ENCODE peak calls at places on chromosomes 3 and 15, in ten cellular contexts. V is AG09309, C is kidney epithelial cell, L is WTC11, F is A549, R is K562, P is GM12864, T is mucosa of descending colon, S is mammary epithelial cell, D is kidney. K is an unnamed sample.

GRCh38 chr3:183114779-183115178 is 15.5 kb upstream of the MCCC1 start:
- DNase-seq in V (no peak), C (no peak), L (peak; percentile 50), F (no peak), R (no peak), P (no peak), T (no peak), S (no peak), D (no peak), K (no peak)

GRCh38 chr3:65751123-65751700 is 287.5 kb downstream of the MAGI1 start:
- DNase-seq in V (no peak), C (no peak), L (peak; percentile 77), F (peak; percentile 16), R (peak; percentile 46), P (no peak), T (peak; percentile 39), S (peak; percentile 11), D (no peak), K (peak; percentile 80)

GRCh38 chr3:99895106-99895705 is 77.5 kb downstream of the CMSS1 start:
- DNase-seq in V (no peak), C (no peak), L (no peak), F (no peak), R (no peak), P (no peak), T (no peak), S (no peak), D (no peak), K (no peak)

GRCh38 chr3:161316006-161316689 is 55.2 kb downstream of the SPTSSB start:
- DNase-seq in V (no peak), C (peak; percentile 45), L (no peak), F (peak; percentile 13), R (no peak), P (no peak), T (no peak), S (peak; percentile 59), D (no peak), K (no peak)

GRCh38 chr15:32659340-32659831 is 17.9 kb downstream of the SCG5 start:
- DNase-seq in V (peak; percentile 65), C (peak; percentile 65), L (no peak), F (peak; percentile 63), R (no peak), P (no peak), T (no peak), S (peak; percentile 88), D (no peak), K (no peak)

GRCh38 chr15:88621789-88622604 is 857 bp downstream of the AEN start:
- DNase-seq in V (no peak), C (no peak), L (no peak), F (peak; percentile 45), R (no peak), P (no peak), T (no peak), S (peak; percentile 61), D (no peak), K (no peak)

GRCh38 chr3:32140943-32141342 is 34.5 kb downstream of the GPD1L start:
- DNase-seq in V (no peak), C (no peak), L (no peak), F (no peak), R (peak; percentile 36), P (no peak), T (no peak), S (no peak), D (no peak), K (no peak)

GRCh38 chr3:39260957-39261356 is 18.9 kb downstream of the CX3CR1 start:
- DNase-seq in V (peak; percentile 88), C (peak; percentile 39), L (no peak), F (peak; percentile 89), R (peak; percentile 67), P (peak; percentile 30), T (peak; percentile 46), S (peak; percentile 89), D (peak; percentile 83), K (peak; percentile 31)

GRCh38 chr3:56800373-56801150 is 1.2 kb downstream of the ARHGEF3 start:
- DNase-seq in V (no peak), C (no peak), L (no peak), F (no peak), R (no peak), P (peak; percentile 51), T (peak; percentile 42), S (peak; percentile 80), D (peak; percentile 72), K (no peak)

GRCh38 chr15:35738370-35738769 is 192.4 kb upstream of the DPH6 start:
- DNase-seq in V (no peak), C (peak; percentile 28), L (no peak), F (no peak), R (no peak), P (no peak), T (no peak), S (peak; percentile 65), D (no peak), K (no peak)

GRCh38 chr15:86837631-86838030 is 758.0 kb downstream of the AGBL1 start:
- DNase-seq in V (no peak), C (no peak), L (no peak), F (no peak), R (no peak), P (no peak), T (no peak), S (no peak), D (no peak), K (no peak)

GRCh38 chr15:37973856-37974255 is 39.4 kb downstream of the TMCO5A start:
- DNase-seq in V (no peak), C (no peak), L (no peak), F (no peak), R (no peak), P (no peak), T (no peak), S (peak; percentile 17), D (no peak), K (no peak)

GRCh38 chr3:42179110-42179725 is 86.8 kb downstream of the CCK start:
- DNase-seq in V (peak; percentile 61), C (peak; percentile 85), L (peak; percentile 29), F (peak; percentile 71), R (peak; percentile 69), P (no peak), T (peak; percentile 61), S (peak; percentile 97), D (no peak), K (no peak)

GRCh38 chr3:192861972-192862371 is 55.7 kb downstream of the MB21D2 start:
- DNase-seq in V (no peak), C (no peak), L (no peak), F (no peak), R (no peak), P (peak; percentile 65), T (no peak), S (no peak), D (no peak), K (no peak)

GRCh38 chr3:192858849-192859585 is 58.6 kb downstream of the MB21D2 start:
- DNase-seq in V (no peak), C (no peak), L (no peak), F (no peak), R (no peak), P (no peak), T (no peak), S (no peak), D (no peak), K (no peak)

GRCh38 chr3:192860464-192860863 is 57.2 kb downstream of the MB21D2 start:
- DNase-seq in V (no peak), C (no peak), L (no peak), F (no peak), R (no peak), P (no peak), T (no peak), S (no peak), D (no peak), K (no peak)

GRCh38 chr3:192855434-192855833 is 62.2 kb downstream of the MB21D2 start:
- DNase-seq in V (no peak), C (no peak), L (no peak), F (no peak), R (no peak), P (no peak), T (no peak), S (no peak), D (no peak), K (no peak)

GRCh38 chr3:192857148-192857735 is 60.4 kb downstream of the MB21D2 start:
- DNase-seq in V (peak; percentile 45), C (no peak), L (no peak), F (no peak), R (no peak), P (no peak), T (no peak), S (no peak), D (no peak), K (no peak)
- TF ChIP-seq CTCF in V (no peak), C (no peak), L (no peak), F (no peak), R (no peak), P (no peak), T (no peak), S (no peak), D (no peak), K (no peak)

DNA sequence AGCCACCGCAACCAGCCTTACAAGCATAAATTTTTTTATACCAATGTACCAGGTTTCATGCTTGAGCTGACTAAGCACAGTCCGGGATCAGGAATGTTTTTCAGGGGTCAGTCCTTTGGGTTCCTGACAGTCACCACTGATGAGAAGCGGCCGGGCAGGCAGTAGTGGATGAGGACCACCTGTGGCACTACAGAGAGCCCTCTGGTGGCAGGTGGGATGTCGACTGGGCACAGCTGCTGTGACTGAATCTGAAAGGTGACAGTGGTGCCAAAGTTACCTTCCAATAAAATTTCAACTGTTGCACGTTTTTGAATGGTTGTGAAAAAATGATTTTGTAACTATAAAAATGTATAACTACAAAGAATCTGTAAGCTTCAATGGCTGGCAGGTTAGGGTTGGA is 34.0 kb downstream of the TPRA1 start:
- DNase-seq in V (no peak), C (no peak), L (peak; percentile 62), F (no peak), R (no peak), P (no peak), T (no peak), S (no peak), D (peak; percentile 61), K (no peak)
- TF ChIP-seq CTCF in V (no peak), C (peak; percentile 43), L (no peak), F (peak; percentile 11), R (no peak), P (peak; percentile 43), T (no peak), S (no peak), D (no peak), K (peak; percentile 15)

DNA sequence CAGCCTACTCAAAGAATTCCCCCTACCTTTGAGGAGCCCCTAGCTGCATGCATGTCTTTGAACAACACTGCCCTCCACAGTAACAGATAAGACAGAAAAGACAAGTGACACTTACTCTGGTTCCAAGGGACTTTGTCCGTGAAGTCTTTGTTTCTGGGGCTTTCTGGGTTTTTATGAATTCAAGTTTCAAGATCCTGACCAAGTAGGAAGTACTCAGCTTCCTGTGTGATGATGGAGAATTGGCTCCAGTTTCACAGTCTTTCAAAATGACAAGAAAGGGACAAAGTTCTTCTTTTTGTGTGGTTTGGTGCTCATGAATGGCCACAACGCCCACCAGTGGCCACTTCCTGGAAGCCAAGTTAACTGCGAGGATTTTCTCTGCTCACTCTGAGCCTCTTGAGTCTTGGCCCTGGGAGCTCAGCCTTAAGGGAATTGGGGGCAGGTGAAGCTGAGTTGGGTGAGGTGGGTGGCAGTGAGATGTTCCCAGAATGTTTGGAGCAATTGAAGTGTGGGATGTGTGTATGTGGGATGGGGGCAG is at the start of gene CCR1:
- DNase-seq in V (no peak), C (no peak), L (peak; percentile 50), F (peak; percentile 14), R (no peak), P (peak; percentile 77), T (peak; percentile 52), S (peak; percentile 46), D (no peak), K (peak; percentile 35)
- TF ChIP-seq CTCF in V (peak; percentile 62), C (peak; percentile 66), L (peak; percentile 11), F (peak; percentile 15), R (peak; percentile 81), P (peak; percentile 81), T (no peak), S (peak; percentile 73), D (peak; percentile 54), K (peak; percentile 49)

GRCh38 chr3:58824285-58824684 is 157.7 kb upstream of the FAM3D start:
- DNase-seq in V (peak; percentile 39), C (peak; percentile 19), L (peak; percentile 77), F (peak; percentile 46), R (peak; percentile 13), P (no peak), T (peak; percentile 85), S (peak; percentile 64), D (peak; percentile 35), K (peak; percentile 71)
- TF ChIP-seq CTCF in V (peak; percentile 80), C (peak; percentile 80), L (peak; percentile 36), F (peak; percentile 51), R (peak; percentile 81), P (peak; percentile 59), T (peak; percentile 26), S (peak; percentile 85), D (no peak), K (peak; percentile 59)

K was measured in endothelial cell.